ENCODE peak calls at places on chromosomes 5 and 9, in six cellular contexts. One of them, this sample, is unnamed.

GRCh38 chr9:107488400-107489143 is 997 bp downstream of the KLF4 start:
- DNase-seq in kidney epithelial cell: no peak
- DNase-seq in HL-60: peak
- DNase-seq in lower leg skin: peak
- DNase-seq in neural crest cell: peak
- DNase-seq in psoas muscle: peak
- DNase-seq in this sample: peak

GRCh38 chr5:139671096-139671841 is 23.1 kb downstream of the CXXC5 start:
- DNase-seq in kidney epithelial cell: no peak
- DNase-seq in HL-60: no peak
- DNase-seq in lower leg skin: no peak
- DNase-seq in neural crest cell: no peak
- DNase-seq in psoas muscle: no peak
- DNase-seq in this sample: no peak

GRCh38 chr5:73229271-73229670 is 56.3 kb downstream of the TMEM174 start:
- DNase-seq in kidney epithelial cell: no peak
- DNase-seq in HL-60: no peak
- DNase-seq in lower leg skin: no peak
- DNase-seq in neural crest cell: no peak
- DNase-seq in psoas muscle: no peak
- DNase-seq in this sample: no peak

GRCh38 chr5:168578506-168579205 is 512 bp downstream of the PANK3 start:
- DNase-seq in kidney epithelial cell: no peak
- DNase-seq in HL-60: no peak
- DNase-seq in lower leg skin: no peak
- DNase-seq in neural crest cell: peak
- DNase-seq in psoas muscle: no peak
- DNase-seq in this sample: no peak

GRCh38 chr9:116234091-116234490 is 80.5 kb downstream of the PAPPA start:
- DNase-seq in kidney epithelial cell: peak
- DNase-seq in HL-60: no peak
- DNase-seq in lower leg skin: no peak
- DNase-seq in neural crest cell: no peak
- DNase-seq in psoas muscle: no peak
- DNase-seq in this sample: no peak

GRCh38 chr9:33718987-33719386 is 76.4 kb upstream of the PRSS3 start:
- DNase-seq in kidney epithelial cell: no peak
- DNase-seq in HL-60: peak
- DNase-seq in lower leg skin: no peak
- DNase-seq in neural crest cell: no peak
- DNase-seq in psoas muscle: peak
- DNase-seq in this sample: no peak

GRCh38 chr5:157543825-157544622 is 31.6 kb downstream of the ADAM19 start:
- DNase-seq in kidney epithelial cell: no peak
- DNase-seq in HL-60: no peak
- DNase-seq in lower leg skin: peak
- DNase-seq in neural crest cell: no peak
- DNase-seq in psoas muscle: no peak
- DNase-seq in this sample: no peak

GRCh38 chr9:129954868-129955550 is 88.0 kb downstream of the FNBP1 start:
- DNase-seq in kidney epithelial cell: no peak
- DNase-seq in HL-60: peak
- DNase-seq in lower leg skin: peak
- DNase-seq in neural crest cell: no peak
- DNase-seq in psoas muscle: no peak
- DNase-seq in this sample: no peak

GRCh38 chr5:4684946-4685345 is 455.2 kb upstream of the ADAMTS16 start:
- DNase-seq in kidney epithelial cell: no peak
- DNase-seq in HL-60: no peak
- DNase-seq in lower leg skin: no peak
- DNase-seq in neural crest cell: no peak
- DNase-seq in psoas muscle: no peak
- DNase-seq in this sample: no peak

GRCh38 chr5:81288021-81288433 is 13.4 kb upstream of the ZCCHC9 start:
- DNase-seq in kidney epithelial cell: no peak
- DNase-seq in HL-60: no peak
- DNase-seq in lower leg skin: no peak
- DNase-seq in neural crest cell: no peak
- DNase-seq in psoas muscle: no peak
- DNase-seq in this sample: no peak

GRCh38 chr9:98121096-98121495 is 2.1 kb upstream of the TRIM14 start:
- DNase-seq in kidney epithelial cell: no peak
- DNase-seq in HL-60: no peak
- DNase-seq in lower leg skin: no peak
- DNase-seq in neural crest cell: no peak
- DNase-seq in psoas muscle: no peak
- DNase-seq in this sample: no peak

GRCh38 chr9:112569186-112569585 is 82.6 kb downstream of the KIAA1958 start:
- DNase-seq in kidney epithelial cell: no peak
- DNase-seq in HL-60: no peak
- DNase-seq in lower leg skin: no peak
- DNase-seq in neural crest cell: no peak
- DNase-seq in psoas muscle: no peak
- DNase-seq in this sample: no peak

GRCh38 chr9:113649054-113649453 is 185.5 kb downstream of the RGS3 start:
- DNase-seq in kidney epithelial cell: no peak
- DNase-seq in HL-60: no peak
- DNase-seq in lower leg skin: no peak
- DNase-seq in neural crest cell: no peak
- DNase-seq in psoas muscle: peak
- DNase-seq in this sample: no peak

GRCh38 chr5:176647870-176648466 is 684 bp downstream of the TSPAN17 start:
- DNase-seq in kidney epithelial cell: no peak
- DNase-seq in HL-60: no peak
- DNase-seq in lower leg skin: peak
- DNase-seq in neural crest cell: no peak
- DNase-seq in psoas muscle: peak
- DNase-seq in this sample: peak

GRCh38 chr5:136132087-136132486 is 558 bp upstream of the SMAD5 start:
- DNase-seq in kidney epithelial cell: no peak
- DNase-seq in HL-60: no peak
- DNase-seq in lower leg skin: peak
- DNase-seq in neural crest cell: no peak
- DNase-seq in psoas muscle: peak
- DNase-seq in this sample: no peak

GRCh38 chr9:130501645-130502044 is 56.9 kb downstream of the ASS1 start:
- DNase-seq in kidney epithelial cell: no peak
- DNase-seq in HL-60: no peak
- DNase-seq in lower leg skin: no peak
- DNase-seq in neural crest cell: no peak
- DNase-seq in psoas muscle: no peak
- DNase-seq in this sample: no peak

GRCh38 chr9:110623462-110624025 is 44.0 kb upstream of the SVEP1 start:
- DNase-seq in kidney epithelial cell: no peak
- DNase-seq in HL-60: no peak
- DNase-seq in lower leg skin: no peak
- DNase-seq in neural crest cell: peak
- DNase-seq in psoas muscle: no peak
- DNase-seq in this sample: no peak

GRCh38 chr9:121889990-121890563 is 203.0 kb downstream of the TTLL11 start:
- DNase-seq in kidney epithelial cell: no peak
- DNase-seq in HL-60: no peak
- DNase-seq in lower leg skin: peak
- DNase-seq in neural crest cell: no peak
- DNase-seq in psoas muscle: no peak
- DNase-seq in this sample: no peak

GRCh38 chr9:96020822-96021615 is 145.5 kb downstream of the ERCC6L2 start:
- DNase-seq in kidney epithelial cell: no peak
- DNase-seq in HL-60: no peak
- DNase-seq in lower leg skin: no peak
- DNase-seq in neural crest cell: peak
- DNase-seq in psoas muscle: no peak
- DNase-seq in this sample: no peak

GRCh38 chr9:130779153-130779855 is 55.8 kb upstream of the ABL1 start:
- DNase-seq in kidney epithelial cell: no peak
- DNase-seq in HL-60: no peak
- DNase-seq in lower leg skin: no peak
- DNase-seq in neural crest cell: no peak
- DNase-seq in psoas muscle: no peak
- DNase-seq in this sample: no peak

GRCh38 chr9:123269316-123269715 is 930 bp upstream of the STRBP start:
- DNase-seq in kidney epithelial cell: no peak
- DNase-seq in HL-60: no peak
- DNase-seq in lower leg skin: no peak
- DNase-seq in neural crest cell: no peak
- DNase-seq in psoas muscle: no peak
- DNase-seq in this sample: no peak

GRCh38 chr9:89394412-89394811 is 76.1 kb downstream of the SECISBP2 start:
- DNase-seq in kidney epithelial cell: no peak
- DNase-seq in HL-60: no peak
- DNase-seq in lower leg skin: no peak
- DNase-seq in neural crest cell: no peak
- DNase-seq in psoas muscle: no peak
- DNase-seq in this sample: no peak

GRCh38 chr5:130267926-130268325 is 363.7 kb downstream of the CHSY3 start:
- DNase-seq in kidney epithelial cell: no peak
- DNase-seq in HL-60: no peak
- DNase-seq in lower leg skin: no peak
- DNase-seq in neural crest cell: no peak
- DNase-seq in psoas muscle: no peak
- DNase-seq in this sample: no peak

GRCh38 chr9:135718616-135719015 is 16.6 kb downstream of the KCNT1 start:
- DNase-seq in kidney epithelial cell: no peak
- DNase-seq in HL-60: no peak
- DNase-seq in lower leg skin: no peak
- DNase-seq in neural crest cell: no peak
- DNase-seq in psoas muscle: no peak
- DNase-seq in this sample: no peak
- TF ChIP-seq CTCF in kidney epithelial cell: no peak
- TF ChIP-seq CTCF in HL-60: no peak
- TF ChIP-seq CTCF in lower leg skin: no peak
- TF ChIP-seq CTCF in neural crest cell: no peak
- TF ChIP-seq CTCF in psoas muscle: no peak
- TF ChIP-seq CTCF in this sample: no peak

GRCh38 chr5:25858019-25858418 is 1180.4 kb downstream of the CDH9 start:
- DNase-seq in kidney epithelial cell: no peak
- DNase-seq in HL-60: no peak
- DNase-seq in lower leg skin: no peak
- DNase-seq in neural crest cell: no peak
- DNase-seq in psoas muscle: no peak
- DNase-seq in this sample: no peak
- TF ChIP-seq CTCF in kidney epithelial cell: no peak
- TF ChIP-seq CTCF in HL-60: no peak
- TF ChIP-seq CTCF in lower leg skin: no peak
- TF ChIP-seq CTCF in neural crest cell: peak
- TF ChIP-seq CTCF in psoas muscle: no peak
- TF ChIP-seq CTCF in this sample: no peak

GRCh38 chr5:41808294-41808693 is 61.9 kb downstream of the OXCT1 start:
- DNase-seq in kidney epithelial cell: no peak
- DNase-seq in HL-60: no peak
- DNase-seq in lower leg skin: no peak
- DNase-seq in neural crest cell: no peak
- DNase-seq in psoas muscle: no peak
- DNase-seq in this sample: no peak
- TF ChIP-seq CTCF in kidney epithelial cell: no peak
- TF ChIP-seq CTCF in HL-60: no peak
- TF ChIP-seq CTCF in lower leg skin: no peak
- TF ChIP-seq CTCF in neural crest cell: no peak
- TF ChIP-seq CTCF in psoas muscle: no peak
- TF ChIP-seq CTCF in this sample: no peak

DNA sequence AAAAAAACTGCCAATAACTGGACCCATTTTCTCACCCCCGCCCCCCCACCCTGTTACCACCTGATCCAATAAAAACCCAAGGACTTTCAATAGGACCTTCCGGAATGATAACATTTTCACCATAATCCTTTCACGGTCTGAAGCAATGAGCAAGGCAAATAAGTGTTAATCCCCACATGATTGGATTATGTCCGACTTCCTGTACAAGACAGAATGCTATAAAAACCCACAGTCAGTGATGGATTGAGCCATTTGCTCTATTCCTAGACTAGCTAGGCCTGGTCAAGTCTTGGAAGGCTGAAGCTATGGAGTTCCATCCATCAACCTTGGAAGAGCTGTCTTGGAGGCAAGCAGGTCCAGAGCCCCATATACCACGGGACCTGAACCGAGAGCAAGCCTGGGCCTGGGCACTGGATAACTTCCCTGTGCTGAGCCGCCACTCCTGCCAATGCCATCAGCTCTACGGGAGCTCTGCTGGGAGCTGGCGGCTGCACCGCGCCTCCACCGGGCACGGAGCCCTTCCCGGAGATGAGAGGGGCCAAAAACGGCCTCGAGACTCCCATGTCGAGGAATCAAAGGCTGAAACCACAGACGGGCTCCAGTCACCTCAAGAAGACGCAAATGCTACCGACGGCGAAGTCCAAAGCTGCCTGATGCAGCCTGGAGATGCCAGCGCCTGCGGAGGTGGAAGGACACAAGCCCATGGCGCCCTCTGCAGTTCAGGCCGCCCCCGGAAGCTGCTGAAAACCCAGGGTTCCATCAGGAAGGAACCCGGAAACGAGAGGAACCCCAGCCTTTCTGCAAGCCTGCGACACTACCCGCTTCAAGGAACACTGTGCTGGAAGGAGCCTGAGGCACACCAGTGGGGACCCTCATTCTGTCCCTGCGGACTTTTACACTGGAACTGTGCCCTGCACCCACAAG is 69.2 kb downstream of the ANXA2R start:
- DNase-seq in kidney epithelial cell: no peak
- DNase-seq in HL-60: no peak
- DNase-seq in lower leg skin: no peak
- DNase-seq in neural crest cell: no peak
- DNase-seq in psoas muscle: no peak
- DNase-seq in this sample: no peak
- TF ChIP-seq CTCF in kidney epithelial cell: peak
- TF ChIP-seq CTCF in HL-60: no peak
- TF ChIP-seq CTCF in lower leg skin: no peak
- TF ChIP-seq CTCF in neural crest cell: no peak
- TF ChIP-seq CTCF in psoas muscle: peak
- TF ChIP-seq CTCF in this sample: no peak